ENCODE peak calls at places on chromosomes 16 and 17, in eight cellular contexts. Y, N, O, X, T, D, A and W are unnamed samples. For H3K4me1, the result is how much of the 10 kb centered on the place peaks cover.

GRCh38 chr16:4535627-4536108 is 2.9 kb downstream of the CDIP1 start:
- DNase-seq in A (no peak), O (no peak), Y (no peak), N (no peak), D (no peak), T (no peak), X (no peak), W (no peak)

GRCh38 chr16:89013111-89013510 is 36.1 kb upstream of the CBFA2T3 start:
- DNase-seq in T (no peak), X (no peak), O (no peak), Y (no peak), A (no peak), D (no peak), N (no peak), W (no peak)

GRCh38 chr16:57025941-57026777 is 36.8 kb downstream of the NLRC5 start:
- DNase-seq in A (no peak), N (no peak), Y (no peak), X (no peak), O (no peak), T (no peak), D (no peak), W (no peak)

GRCh38 chr17:42133461-42134041 is 10.9 kb downstream of the HSPB9 start:
- DNase-seq in T (no peak), X (no peak), O (no peak), A (no peak), N (peak), D (no peak), Y (no peak), W (peak)

GRCh38 chr17:11671151-11671550 is 72.9 kb downstream of the DNAH9 start:
- DNase-seq in T (no peak), N (no peak), O (no peak), Y (no peak), A (no peak), D (no peak), X (no peak), W (no peak)

GRCh38 chr17:5843366-5844026 is 226.7 kb upstream of the WSCD1 start:
- DNase-seq in T (no peak), X (no peak), N (no peak), O (no peak), D (no peak), Y (no peak), A (no peak), W (no peak)

GRCh38 chr16:73996624-73997339 is 299.8 kb upstream of the PSMD7 start:
- DNase-seq in O (no peak), T (no peak), D (no peak), A (no peak), N (no peak), Y (no peak), X (no peak), W (no peak)

GRCh38 chr16:14511798-14512131 is 118.3 kb downstream of the PARN start:
- DNase-seq in X (no peak), D (no peak), T (no peak), N (no peak), Y (no peak), A (no peak), O (no peak), W (no peak)

GRCh38 chr17:50661795-50662391 is 27.2 kb downstream of the ABCC3 start:
- DNase-seq in D (peak), O (peak), N (no peak), A (peak), T (peak), X (no peak), Y (peak), W (peak)

GRCh38 chr17:60902399-60902798 is 224.7 kb downstream of the BCAS3 start:
- DNase-seq in O (no peak), X (no peak), D (no peak), N (no peak), Y (no peak), A (no peak), T (no peak), W (no peak)

GRCh38 chr16:24544640-24545039 is 5.3 kb downstream of the RBBP6 start:
- DNase-seq in X (no peak), Y (no peak), N (no peak), A (no peak), O (no peak), D (no peak), T (no peak), W (no peak)

GRCh38 chr16:728890-729744 is 2.2 kb downstream of the HAGHL start:
- DNase-seq in O (no peak), A (peak), Y (no peak), N (no peak), X (no peak), T (no peak), D (no peak), W (no peak)

GRCh38 chr17:57259817-57260216 is 3.5 kb downstream of the MSI2 start:
- DNase-seq in A (no peak), T (no peak), N (no peak), D (no peak), Y (no peak), O (no peak), X (no peak), W (no peak)
- H3K4me3 ChIP-seq in A (peak), T (no peak), N (no peak), D (no peak), Y (no peak), O (no peak), X (no peak), W (peak)

GRCh38 chr16:48608871-48609452 is 1.0 kb downstream of the N4BP1 start:
- DNase-seq in Y (no peak), D (no peak), X (no peak), T (no peak), O (no peak), A (no peak), N (no peak), W (peak)
- H3K4me1 ChIP-seq in Y (under half), D (under half), X (half or more), T (under half), O (under half), A (under half), N (under half), W (under half)

GRCh38 chr17:47891545-47892088 is 4.4 kb upstream of the SP2 start:
- DNase-seq in A (no peak), N (no peak), Y (no peak), T (no peak), X (no peak), O (no peak), D (no peak), W (no peak)
- TF ChIP-seq CTCF in A (no peak), N (no peak), Y (no peak), T (no peak), X (no peak), O (no peak), D (no peak), W (no peak)

DNA sequence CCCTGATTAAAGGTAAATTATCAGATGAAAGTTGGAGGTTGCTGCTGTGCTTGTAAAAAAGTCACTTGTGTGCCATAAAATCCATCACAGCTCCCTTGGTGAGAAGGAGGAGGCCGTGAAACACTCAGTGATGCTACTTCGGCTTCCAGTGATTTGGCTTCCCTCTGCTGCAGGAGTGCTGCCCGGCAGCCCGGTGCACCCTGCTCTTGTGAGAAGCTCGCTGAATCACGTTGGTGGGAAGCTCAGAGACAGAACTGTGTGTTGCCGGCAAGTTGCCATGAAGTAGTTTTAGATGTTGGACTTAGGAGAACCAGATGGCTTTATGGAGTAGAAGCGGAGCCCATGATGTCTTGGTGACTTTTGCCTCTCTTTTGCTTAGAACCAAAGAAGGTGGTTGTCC is 33.3 kb downstream of the MSI2 start:
- DNase-seq in O (no peak), T (no peak), X (no peak), D (no peak), N (no peak), Y (no peak), A (no peak), W (no peak)
- H3K4me3 ChIP-seq in O (no peak), T (no peak), X (no peak), D (no peak), N (no peak), Y (no peak), A (no peak), W (no peak)

DNA sequence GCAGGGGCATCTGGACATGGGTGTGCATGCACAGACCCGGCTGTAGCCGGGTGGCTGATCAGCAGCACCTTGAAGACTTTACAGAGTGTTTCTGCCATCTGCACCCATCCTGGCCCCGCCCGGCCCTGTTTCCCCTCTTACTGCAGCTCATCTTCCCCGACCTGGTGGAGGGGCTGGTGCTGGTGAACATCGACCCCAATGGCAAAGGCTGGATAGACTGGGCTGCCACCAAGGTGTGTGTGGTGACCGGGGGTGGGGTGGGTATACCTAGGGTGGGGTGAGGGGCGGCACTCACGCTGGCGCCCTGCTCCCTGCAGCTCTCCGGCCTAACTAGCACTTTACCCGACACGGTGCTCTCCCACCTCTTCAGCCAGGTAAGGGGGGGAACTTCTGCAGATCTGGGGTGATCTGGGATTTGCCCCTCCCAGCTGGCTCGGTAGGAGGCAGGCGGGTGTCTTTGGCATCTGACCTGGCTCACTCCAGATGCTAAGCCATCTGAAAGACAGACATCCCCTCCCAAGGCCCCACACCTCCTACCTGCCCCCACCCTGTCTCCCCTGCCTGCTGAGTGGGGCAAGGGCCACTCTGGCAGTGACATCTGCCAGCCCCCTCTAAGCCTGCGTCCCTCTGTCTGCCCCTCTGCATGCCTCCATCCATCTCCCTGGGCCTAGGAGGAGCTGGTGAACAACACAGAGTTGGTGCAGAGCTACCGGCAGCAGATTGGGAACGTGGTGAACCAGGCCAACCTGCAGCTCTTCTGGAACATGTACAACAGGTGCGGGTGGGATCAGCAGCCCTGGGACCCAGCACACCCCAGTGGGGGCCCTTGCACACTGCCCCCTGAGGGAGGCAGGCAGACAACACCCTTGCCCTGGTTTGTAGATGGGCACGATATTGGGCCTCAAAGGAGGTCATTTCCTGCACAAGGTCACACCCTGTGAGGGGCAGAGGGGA is 6.6 kb downstream of the NDRG4 start:
- DNase-seq in Y (no peak), T (no peak), D (no peak), O (no peak), A (peak), X (no peak), N (no peak), W (no peak)
- H3K4me1 ChIP-seq in Y (under half), T (under half), D (under half), O (under half), A (under half), X (under half), N (under half), W (under half)

GRCh38 chr17:27362503-27362902 is 68.6 kb downstream of the WSB1 start:
- DNase-seq in Y (no peak), X (no peak), T (no peak), N (no peak), A (no peak), O (no peak), D (no peak), W (no peak)
- TF ChIP-seq CTCF in Y (no peak), X (no peak), T (no peak), N (no peak), A (no peak), O (no peak), D (no peak), W (no peak)

GRCh38 chr17:2239170-2239551 is 64.4 kb downstream of the SMG6 start:
- DNase-seq in A (no peak), T (no peak), N (no peak), Y (no peak), D (no peak), O (no peak), X (no peak), W (no peak)

GRCh38 chr17:2237960-2238359 is 65.6 kb downstream of the SMG6 start:
- DNase-seq in O (no peak), T (no peak), Y (no peak), X (no peak), D (no peak), N (no peak), A (no peak), W (no peak)

GRCh38 chr17:2237521-2237921 is 66.1 kb downstream of the SMG6 start:
- DNase-seq in O (no peak), X (peak), D (no peak), N (no peak), T (no peak), Y (no peak), A (peak), W (no peak)

GRCh38 chr17:2239882-2240430 is 63.6 kb downstream of the SMG6 start:
- DNase-seq in O (peak), A (peak), X (no peak), N (no peak), T (peak), D (no peak), Y (no peak), W (no peak)

DNA sequence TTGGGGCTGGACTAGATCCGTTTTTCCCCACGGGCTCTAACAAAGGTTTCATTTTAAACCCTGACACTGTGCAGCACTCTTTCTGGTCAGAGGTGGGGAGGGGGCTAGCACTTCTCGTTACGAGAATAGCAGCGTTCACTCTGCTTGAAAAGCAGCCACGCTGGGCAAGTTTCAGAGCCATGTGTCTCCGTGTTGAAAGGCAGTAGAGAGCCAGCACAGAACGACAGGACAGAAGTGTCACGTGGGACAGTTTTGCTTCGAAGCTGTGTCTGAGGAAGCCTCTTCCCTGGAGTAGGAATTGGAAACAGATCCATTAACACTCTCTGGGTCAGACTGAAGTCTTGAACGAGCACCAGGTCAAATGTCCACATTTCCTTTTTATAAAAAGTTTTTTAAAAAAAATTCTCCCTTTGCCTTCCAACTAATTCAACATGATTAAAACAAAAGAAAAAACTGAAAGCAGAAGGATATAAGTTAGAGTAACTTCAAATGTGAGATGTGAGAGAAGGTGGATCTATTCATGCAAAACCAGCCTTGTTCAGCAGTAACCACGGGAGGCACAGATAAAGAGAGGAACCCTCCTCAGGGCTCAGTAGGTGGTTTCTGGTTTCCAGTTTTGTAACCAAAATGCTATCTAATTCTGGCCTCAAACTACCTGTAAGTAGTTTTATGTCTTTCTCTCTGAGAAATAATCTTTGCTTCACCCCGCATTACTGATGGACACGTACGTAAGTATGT is 65.0 kb downstream of the SMG6 start:
- DNase-seq in A (peak), Y (no peak), O (no peak), N (peak), D (no peak), T (no peak), X (peak), W (no peak)
- H3K4me3 ChIP-seq in A (no peak), Y (no peak), O (no peak), N (no peak), D (peak), T (no peak), X (no peak), W (no peak)

GRCh38 chr17:78391051-78391431 is 12.6 kb downstream of the PGS1 start:
- DNase-seq in A (no peak), O (no peak), T (no peak), N (no peak), D (no peak), Y (no peak), X (peak), W (no peak)

GRCh38 chr17:78390241-78391050 is 12.0 kb downstream of the PGS1 start:
- DNase-seq in N (no peak), T (peak), D (no peak), O (peak), Y (no peak), A (no peak), X (peak), W (peak)

GRCh38 chr17:78391843-78392242 is 13.4 kb downstream of the PGS1 start:
- DNase-seq in D (no peak), O (peak), Y (no peak), X (no peak), T (peak), N (no peak), A (no peak), W (no peak)

GRCh38 chr17:78384479-78385175 is 6.2 kb downstream of the PGS1 start:
- DNase-seq in X (no peak), A (no peak), Y (no peak), T (no peak), O (no peak), N (no peak), D (no peak), W (no peak)

DNA sequence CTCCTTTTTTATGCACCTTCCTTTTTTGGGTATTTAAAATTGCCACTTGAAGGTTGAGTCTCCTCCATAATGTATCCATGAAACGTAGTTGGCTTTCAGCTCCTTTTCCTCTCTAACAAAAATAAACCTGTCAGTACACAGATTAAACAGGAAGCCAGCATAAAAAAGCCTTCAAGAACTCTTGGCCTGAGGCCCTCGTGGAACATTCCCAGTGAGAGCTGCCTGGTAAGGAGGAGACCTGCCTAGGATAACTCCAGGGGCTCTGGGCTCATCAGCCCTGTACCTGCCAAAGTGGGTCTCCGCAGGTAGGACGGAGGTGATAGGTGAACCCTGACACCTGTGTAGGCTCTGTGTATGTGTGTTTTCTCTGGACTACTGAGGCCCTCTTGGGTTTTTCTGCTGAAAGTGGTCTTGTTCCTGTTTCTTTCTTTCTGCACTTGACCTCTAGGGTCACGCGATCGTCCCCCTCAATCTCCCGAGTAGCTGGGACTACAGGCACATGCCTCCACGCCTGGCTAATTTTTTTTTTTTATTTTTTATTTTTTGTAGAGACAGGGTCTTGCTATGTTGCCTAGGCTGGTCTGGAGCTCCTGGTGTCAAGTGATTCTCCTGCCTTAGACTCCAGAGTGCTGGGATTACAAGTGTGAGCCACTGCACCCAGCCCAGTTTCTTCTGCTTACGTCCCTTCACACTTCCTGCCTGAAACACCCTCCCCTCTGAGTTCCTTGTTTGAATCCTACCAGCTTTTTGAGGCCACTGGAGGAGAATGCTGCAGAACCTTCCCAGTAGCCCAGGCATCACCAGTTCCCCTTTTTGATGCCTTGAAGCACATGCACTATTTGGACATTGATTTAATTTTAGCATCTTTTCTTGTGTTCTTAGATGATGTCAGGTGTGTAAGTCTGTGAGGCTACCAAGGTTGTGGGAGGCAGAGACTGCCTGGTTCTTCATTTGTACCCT is 9.8 kb downstream of the PGS1 start:
- DNase-seq in A (peak), D (no peak), X (peak), Y (no peak), O (no peak), N (no peak), T (no peak), W (no peak)
- H3K4me1 ChIP-seq in A (half or more), D (under half), X (half or more), Y (half or more), O (under half), N (under half), T (under half), W (under half)

DNA sequence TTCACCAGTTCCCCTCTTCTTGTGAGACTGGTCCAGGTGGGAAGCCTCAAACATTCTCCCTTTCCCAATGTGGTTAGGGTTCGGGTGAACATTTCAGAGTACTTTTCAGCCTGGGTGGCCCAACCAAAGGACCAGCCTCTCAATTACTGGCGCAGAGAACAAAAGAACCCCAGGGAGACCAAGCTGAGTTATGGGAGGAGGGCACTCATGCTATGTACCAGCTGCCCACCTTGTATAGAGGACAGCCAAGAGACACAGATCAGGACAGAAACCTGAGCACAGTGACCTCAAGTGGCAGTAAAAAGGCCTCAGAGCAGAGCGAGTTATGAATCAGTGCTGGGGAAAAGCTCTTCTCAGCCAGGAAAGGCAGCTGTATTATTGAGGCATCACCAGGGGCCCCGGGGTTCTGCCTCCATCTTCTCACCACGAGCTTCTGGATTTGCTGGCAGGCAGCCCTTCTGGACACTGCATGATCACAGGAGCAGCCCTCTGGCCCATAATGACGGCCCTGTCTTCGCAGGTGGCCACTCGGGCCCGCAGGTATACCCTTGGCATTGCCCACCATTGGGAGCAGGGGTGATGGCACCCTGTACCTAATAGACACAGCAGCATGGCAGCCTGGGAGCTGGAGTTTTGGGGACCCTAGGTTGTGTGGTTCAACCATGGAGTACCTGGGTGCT is 3.8 kb downstream of the G6PC3 start:
- DNase-seq in X (no peak), T (no peak), O (no peak), N (no peak), Y (no peak), D (no peak), A (no peak), W (no peak)
- TF ChIP-seq CTCF in X (no peak), T (no peak), O (no peak), N (no peak), Y (no peak), D (no peak), A (no peak), W (peak)